ENCODE peak calls at places on chromosomes 12 and 14, in ten cellular contexts. K is RPMI7951, G is ovary, M is mucosa of descending colon, U is astrocyte of the spinal cord, S is cardiac fibroblast, D is sigmoid colon, X is activated T-helper 1 cell treated with Interleukin-2 at 50 U/mL for 16 hours, I is Calu3, C is T-helper 17 cell. V is an unnamed sample.

GRCh38 chr12:132685400-132685799 is 1.7 kb downstream of the POLE start:
- DNase-seq in K (no peak), G (no peak), M (no peak), U (no peak), S (no peak), D (no peak), X (no peak), I (no peak), C (no peak), V (no peak)

GRCh38 chr12:125069616-125070015 is 4.4 kb downstream of the AACS start:
- DNase-seq in K (no peak), G (no peak), M (no peak), U (no peak), S (no peak), D (no peak), X (no peak), I (no peak), C (no peak), V (no peak)

GRCh38 chr12:8446642-8447547 is 8.9 kb upstream of the CLEC6A start:
- DNase-seq in K (no peak), G (no peak), M (no peak), U (no peak), S (no peak), D (no peak), X (no peak), I (no peak), C (no peak), V (no peak)

GRCh38 chr14:68111733-68112270 is 292.2 kb downstream of the RAD51B start:
- DNase-seq in K (peak; percentile 29), G (no peak), M (no peak), U (no peak), S (no peak), D (no peak), X (no peak), I (no peak), C (no peak), V (no peak)

GRCh38 chr14:104442107-104442551 is 137.4 kb upstream of the C14orf180 start:
- DNase-seq in K (no peak), G (no peak), M (no peak), U (no peak), S (no peak), D (no peak), X (no peak), I (no peak), C (no peak), V (no peak)

GRCh38 chr14:100369019-100369418 is 45.9 kb downstream of the SLC25A47 start:
- DNase-seq in K (no peak), G (no peak), M (no peak), U (no peak), S (no peak), D (no peak), X (no peak), I (no peak), C (no peak), V (no peak)

GRCh38 chr14:94992046-94992445 is 165.3 kb downstream of the DICER1 start:
- DNase-seq in K (no peak), G (no peak), M (no peak), U (no peak), S (no peak), D (no peak), X (no peak), I (no peak), C (no peak), V (no peak)

GRCh38 chr14:95341564-95341963 is 21.9 kb upstream of the CLMN start:
- DNase-seq in K (no peak), G (no peak), M (no peak), U (no peak), S (no peak), D (no peak), X (no peak), I (no peak), C (no peak), V (no peak)

GRCh38 chr14:103512701-103513611 is 9.7 kb downstream of the CKB start:
- DNase-seq in K (no peak), G (no peak), M (peak; percentile 74), U (peak; percentile 55), S (peak; percentile 64), D (peak; percentile 92), X (no peak), I (no peak), C (no peak), V (no peak)

GRCh38 chr12:112091563-112091962 is 17.0 kb downstream of the NAA25 start:
- DNase-seq in K (no peak), G (no peak), M (no peak), U (no peak), S (no peak), D (no peak), X (no peak), I (no peak), C (no peak), V (no peak)

GRCh38 chr12:66354291-66354690 is 52.0 kb downstream of the HELB start:
- DNase-seq in K (no peak), G (no peak), M (no peak), U (peak; percentile 47), S (no peak), D (no peak), X (no peak), I (no peak), C (no peak), V (no peak)

GRCh38 chr12:124633269-124633953 is 66.0 kb upstream of the NCOR2 start:
- DNase-seq in K (peak; percentile 32), G (no peak), M (no peak), U (no peak), S (peak; percentile 83), D (no peak), X (no peak), I (peak; percentile 68), C (no peak), V (peak; percentile 38)

GRCh38 chr12:89333564-89334252 is 18.6 kb downstream of the DUSP6 start:
- DNase-seq in K (no peak), G (no peak), M (no peak), U (no peak), S (no peak), D (no peak), X (no peak), I (no peak), C (no peak), V (no peak)

GRCh38 chr14:96001866-96002510 is 37.2 kb upstream of the C14orf132 start:
- DNase-seq in K (peak; percentile 73), G (no peak), M (no peak), U (peak; percentile 5), S (no peak), D (no peak), X (no peak), I (no peak), C (no peak), V (no peak)